ENCODE peak calls at places on chromosomes 4 and X, in four cellular contexts. One of them, this sample, is unnamed.

GRCh38 chrX:15601932-15602331 is 1.2 kb upstream of the ACE2 start:
- DNase-seq in HL-60: no peak
- DNase-seq in smooth muscle cell of the brain vasculature: no peak
- DNase-seq in OCI-M1: no peak
- DNase-seq in this sample: no peak

GRCh38 chr4:85381968-85382367 is 93.0 kb upstream of the ARHGAP24 start:
- DNase-seq in OCI-M1: no peak
- DNase-seq in HL-60: no peak
- DNase-seq in smooth muscle cell of the brain vasculature: no peak
- DNase-seq in this sample: no peak

GRCh38 chr4:121192500-121192899 is 28.4 kb upstream of the TNIP3 start:
- DNase-seq in HL-60: no peak
- DNase-seq in OCI-M1: peak; percentile 59
- DNase-seq in smooth muscle cell of the brain vasculature: peak; percentile 20
- DNase-seq in this sample: peak; percentile 48

GRCh38 chr4:33878710-33879109 is 2365.6 kb downstream of the ARAP2 start:
- DNase-seq in HL-60: no peak
- DNase-seq in OCI-M1: no peak
- DNase-seq in smooth muscle cell of the brain vasculature: no peak
- DNase-seq in this sample: no peak

GRCh38 chr4:66956426-66956825 is 588.9 kb downstream of the CENPC start:
- DNase-seq in OCI-M1: no peak
- DNase-seq in HL-60: no peak
- DNase-seq in smooth muscle cell of the brain vasculature: no peak
- DNase-seq in this sample: no peak

GRCh38 chrX:24025741-24026402 is 1.1 kb downstream of the KLHL15 start:
- DNase-seq in HL-60: no peak
- DNase-seq in OCI-M1: peak; percentile 69
- DNase-seq in smooth muscle cell of the brain vasculature: no peak
- DNase-seq in this sample: peak; percentile 76

GRCh38 chr4:53497446-53498069 is 93.7 kb downstream of the LNX1 start:
- DNase-seq in OCI-M1: no peak
- DNase-seq in smooth muscle cell of the brain vasculature: no peak
- DNase-seq in HL-60: no peak
- DNase-seq in this sample: no peak

GRCh38 chrX:154136627-154137161 is 7.3 kb upstream of the OPN1LW start:
- DNase-seq in OCI-M1: peak; percentile 55
- DNase-seq in smooth muscle cell of the brain vasculature: peak; percentile 0
- DNase-seq in HL-60: no peak
- DNase-seq in this sample: peak; percentile 60

GRCh38 chrX:136710324-136710951 is 62.5 kb downstream of the CD40LG start:
- DNase-seq in OCI-M1: peak; percentile 15
- DNase-seq in HL-60: no peak
- DNase-seq in smooth muscle cell of the brain vasculature: no peak
- DNase-seq in this sample: peak; percentile 39